ENCODE peak calls at places on chromosomes 13 and 19, in six cellular contexts. L, J, S, V, D and T are unnamed samples.
A peak's percentile ranks its signal among the peaks of the same experiment; 100 is the strongest.

GRCh38 chr19:30231408-30232318 is 140.5 kb upstream of the ZNF536 start:
- DNase-seq in L (no peak), J (no peak), S (no peak), V (no peak), D (no peak), T (no peak)

GRCh38 chr13:66265446-66265845 is 964.7 kb downstream of the PCDH9 start:
- DNase-seq in L (peak; percentile 3), J (no peak), S (no peak), V (no peak), D (no peak), T (no peak)

GRCh38 chr19:19578241-19578640 is 40.2 kb downstream of the CILP2 start:
- DNase-seq in L (peak; percentile 15), J (no peak), S (no peak), V (no peak), D (no peak), T (no peak)

GRCh38 chr13:77696863-77697207 is 652 bp upstream of the SLAIN1 start:
- DNase-seq in L (no peak), J (no peak), S (no peak), V (no peak), D (no peak), T (no peak)

GRCh38 chr13:66803759-66804456 is 426.2 kb downstream of the PCDH9 start:
- DNase-seq in L (peak; percentile 40), J (no peak), S (no peak), V (no peak), D (no peak), T (no peak)

GRCh38 chr19:52734340-52734892 is 428 bp downstream of the ZNF611 start:
- DNase-seq in L (peak; percentile 8), J (no peak), S (no peak), V (no peak), D (peak; percentile 22), T (no peak)

GRCh38 chr13:76610819-76611415 is 275.3 kb downstream of the KCTD12 start:
- DNase-seq in L (no peak), J (no peak), S (no peak), V (peak; percentile 10), D (no peak), T (peak; percentile 90)

GRCh38 chr13:39185326-39185725 is 147.1 kb downstream of the NHLRC3 start:
- DNase-seq in L (no peak), J (no peak), S (peak; percentile 65), V (no peak), D (no peak), T (no peak)

GRCh38 chr13:77513719-77514335 is 21.7 kb upstream of the SCEL start:
- DNase-seq in L (no peak), J (no peak), S (no peak), V (no peak), D (no peak), T (no peak)

GRCh38 chr13:41289463-41289881 is 21.6 kb upstream of the NAA16 start:
- DNase-seq in L (no peak), J (no peak), S (no peak), V (no peak), D (no peak), T (no peak)

GRCh38 chr13:70502944-70503343 is 394.7 kb upstream of the KLHL1 start:
- DNase-seq in L (no peak), J (no peak), S (no peak), V (no peak), D (no peak), T (no peak)

GRCh38 chr19:13089139-13089856 is 13.4 kb downstream of the LYL1 start:
- DNase-seq in L (no peak), J (no peak), S (peak; percentile 2), V (no peak), D (peak; percentile 30), T (no peak)

GRCh38 chr13:71864981-71865857 is 1.8 kb downstream of the DACH1 start:
- DNase-seq in L (peak; percentile 14), J (no peak), S (no peak), V (peak; percentile 51), D (peak; percentile 6), T (no peak)

GRCh38 chr13:50015263-50015662 is at the start of gene KCNRG:
- DNase-seq in L (no peak), J (no peak), S (peak; percentile 5), V (peak; percentile 20), D (no peak), T (no peak)

GRCh38 chr19:18313398-18313797 is 9.5 kb downstream of the LSM4 start:
- DNase-seq in L (no peak), J (no peak), S (no peak), V (no peak), D (no peak), T (no peak)

GRCh38 chr13:50080856-50081105 is 65.5 kb downstream of the KCNRG start:
- DNase-seq in L (no peak), J (no peak), S (peak; percentile 21), V (peak; percentile 47), D (no peak), T (no peak)

GRCh38 chr19:40604647-40605200 is 3.6 kb downstream of the LTBP4 start:
- DNase-seq in L (no peak), J (no peak), S (peak; percentile 46), V (no peak), D (no peak), T (no peak)

GRCh38 chr13:49502954-49503353 is 7.2 kb downstream of the PHF11 start:
- DNase-seq in L (no peak), J (no peak), S (no peak), V (peak; percentile 76), D (no peak), T (peak; percentile 54)

GRCh38 chr13:73544175-73544574 is 485.4 kb downstream of the KLF5 start:
- DNase-seq in L (no peak), J (no peak), S (no peak), V (no peak), D (no peak), T (no peak)

GRCh38 chr13:27796544-27797227 is 4.4 kb downstream of the GSX1 start:
- DNase-seq in L (no peak), J (no peak), S (no peak), V (no peak), D (no peak), T (no peak)

GRCh38 chr13:51364404-51365008 is 25.0 kb downstream of the SERPINE3 start:
- DNase-seq in L (no peak), J (no peak), S (peak; percentile 33), V (peak; percentile 28), D (no peak), T (peak; percentile 46)

GRCh38 chr13:91406619-91407018 is 8.2 kb downstream of the GPC5 start:
- DNase-seq in L (peak; percentile 35), J (no peak), S (peak; percentile 36), V (peak; percentile 39), D (peak; percentile 45), T (no peak)

GRCh38 chr19:13877303-13877702 is 369 bp downstream of the NANOS3 start:
- DNase-seq in L (no peak), J (no peak), S (no peak), V (no peak), D (no peak), T (no peak)

GRCh38 chr13:79779761-79780160 is 298.8 kb downstream of the NDFIP2 start:
- DNase-seq in L (no peak), J (no peak), S (peak; percentile 79), V (peak; percentile 52), D (no peak), T (no peak)

GRCh38 chr13:23681253-23681652 is 111.0 kb downstream of the TNFRSF19 start:
- DNase-seq in L (no peak), J (no peak), S (peak; percentile 21), V (peak; percentile 76), D (no peak), T (no peak)

GRCh38 chr13:96958286-96958891 is 35.9 kb downstream of the OXGR1 start:
- DNase-seq in L (peak; percentile 53), J (no peak), S (peak; percentile 45), V (peak; percentile 40), D (no peak), T (no peak)

GRCh38 chr19:41424335-41425173 is 2.6 kb downstream of the B3GNT8 start:
- DNase-seq in L (no peak), J (no peak), S (no peak), V (no peak), D (no peak), T (no peak)

GRCh38 chr13:23979361-23980159 is 82.3 kb upstream of the C1QTNF9B start:
- DNase-seq in L (peak; percentile 91), J (no peak), S (peak; percentile 29), V (peak; percentile 85), D (peak; percentile 22), T (no peak)

GRCh38 chr13:46896346-46897138 is at the start of gene HTR2A:
- DNase-seq in L (peak; percentile 69), J (no peak), S (no peak), V (peak; percentile 48), D (no peak), T (no peak)

GRCh38 chr13:52599853-52600603 is 42.2 kb upstream of the HNRNPA1L2 start:
- DNase-seq in L (peak; percentile 42), J (no peak), S (no peak), V (peak; percentile 26), D (peak; percentile 6), T (no peak)

GRCh38 chr19:48043675-48044258 is at the start of gene CABP5:
- DNase-seq in L (no peak), J (no peak), S (no peak), V (no peak), D (no peak), T (no peak)

GRCh38 chr19:52689804-52690394 is 44.9 kb downstream of the ZNF611 start:
- DNase-seq in L (peak; percentile 20), J (no peak), S (no peak), V (no peak), D (peak; percentile 19), T (no peak)

GRCh38 chr13:42720116-42720857 is 61.1 kb upstream of the FAM216B start:
- DNase-seq in L (peak; percentile 37), J (no peak), S (peak; percentile 100), V (peak; percentile 100), D (no peak), T (no peak)

GRCh38 chr19:45901432-45901903 is 945 bp downstream of the MYPOP start:
- DNase-seq in L (no peak), J (no peak), S (no peak), V (peak; percentile 46), D (no peak), T (no peak)